ENCODE peak calls at places on chromosomes 13 and 19, in nine cellular contexts. One of them, this sample, is unnamed.
A peak's percentile ranks its signal among the peaks of the same experiment; 100 is the strongest.

GRCh38 chr13:38008636-38009035 is 139.1 kb upstream of the TRPC4 start:
- DNase-seq in MG63: no peak
- DNase-seq in CD4-positive, CD25-positive, alpha-beta regulatory T cell: no peak
- DNase-seq in tibial nerve: no peak
- DNase-seq in NCI-H1092 treated with DMSO at 0.1 percent for 48 hours: no peak
- DNase-seq in SK-MEL-5: no peak
- DNase-seq in NCI-H146: peak; percentile 59
- DNase-seq in KG1: no peak
- DNase-seq in mucosa of descending colon: no peak
- DNase-seq in this sample: no peak

GRCh38 chr19:54478677-54479266 is 5.7 kb upstream of the CDC42EP5 start:
- DNase-seq in MG63: no peak
- DNase-seq in CD4-positive, CD25-positive, alpha-beta regulatory T cell: no peak
- DNase-seq in tibial nerve: no peak
- DNase-seq in NCI-H1092 treated with DMSO at 0.1 percent for 48 hours: peak; percentile 6
- DNase-seq in SK-MEL-5: peak; percentile 62
- DNase-seq in NCI-H146: peak; percentile 56
- DNase-seq in KG1: peak; percentile 45
- DNase-seq in mucosa of descending colon: no peak
- DNase-seq in this sample: peak; percentile 39

GRCh38 chr19:43525836-43526771 is 897 bp downstream of the ETHE1 start:
- DNase-seq in MG63: no peak
- DNase-seq in CD4-positive, CD25-positive, alpha-beta regulatory T cell: no peak
- DNase-seq in tibial nerve: no peak
- DNase-seq in NCI-H1092 treated with DMSO at 0.1 percent for 48 hours: no peak
- DNase-seq in SK-MEL-5: no peak
- DNase-seq in NCI-H146: no peak
- DNase-seq in KG1: no peak
- DNase-seq in mucosa of descending colon: peak; percentile 78
- DNase-seq in this sample: no peak

GRCh38 chr13:78712866-78713265 is 53.9 kb upstream of the OBI1 start:
- DNase-seq in MG63: no peak
- DNase-seq in CD4-positive, CD25-positive, alpha-beta regulatory T cell: no peak
- DNase-seq in tibial nerve: no peak
- DNase-seq in NCI-H1092 treated with DMSO at 0.1 percent for 48 hours: no peak
- DNase-seq in SK-MEL-5: no peak
- DNase-seq in NCI-H146: no peak
- DNase-seq in KG1: no peak
- DNase-seq in mucosa of descending colon: no peak
- DNase-seq in this sample: peak; percentile 20

GRCh38 chr13:104757712-104758111 is 1691.5 kb upstream of the SLC10A2 start:
- DNase-seq in MG63: no peak
- DNase-seq in CD4-positive, CD25-positive, alpha-beta regulatory T cell: no peak
- DNase-seq in tibial nerve: no peak
- DNase-seq in NCI-H1092 treated with DMSO at 0.1 percent for 48 hours: no peak
- DNase-seq in SK-MEL-5: no peak
- DNase-seq in NCI-H146: no peak
- DNase-seq in KG1: no peak
- DNase-seq in mucosa of descending colon: no peak
- DNase-seq in this sample: no peak

GRCh38 chr19:20276011-20276738 is 109.2 kb downstream of the ZNF486 start:
- DNase-seq in MG63: no peak
- DNase-seq in CD4-positive, CD25-positive, alpha-beta regulatory T cell: no peak
- DNase-seq in tibial nerve: no peak
- DNase-seq in NCI-H1092 treated with DMSO at 0.1 percent for 48 hours: no peak
- DNase-seq in SK-MEL-5: no peak
- DNase-seq in NCI-H146: no peak
- DNase-seq in KG1: no peak
- DNase-seq in mucosa of descending colon: no peak
- DNase-seq in this sample: no peak

GRCh38 chr13:113211774-113212173 is 2.4 kb downstream of the CUL4A start:
- DNase-seq in MG63: peak; percentile 16
- DNase-seq in CD4-positive, CD25-positive, alpha-beta regulatory T cell: no peak
- DNase-seq in tibial nerve: no peak
- DNase-seq in NCI-H1092 treated with DMSO at 0.1 percent for 48 hours: no peak
- DNase-seq in SK-MEL-5: no peak
- DNase-seq in NCI-H146: no peak
- DNase-seq in KG1: no peak
- DNase-seq in mucosa of descending colon: no peak
- DNase-seq in this sample: no peak

GRCh38 chr19:23343434-23344010 is 51.7 kb downstream of the ZNF91 start:
- DNase-seq in MG63: no peak
- DNase-seq in CD4-positive, CD25-positive, alpha-beta regulatory T cell: no peak
- DNase-seq in tibial nerve: no peak
- DNase-seq in NCI-H1092 treated with DMSO at 0.1 percent for 48 hours: no peak
- DNase-seq in SK-MEL-5: no peak
- DNase-seq in NCI-H146: peak; percentile 19
- DNase-seq in KG1: no peak
- DNase-seq in mucosa of descending colon: no peak
- DNase-seq in this sample: no peak

GRCh38 chr19:35334064-35334753 is 5.2 kb downstream of the CD22 start:
- DNase-seq in MG63: no peak
- DNase-seq in CD4-positive, CD25-positive, alpha-beta regulatory T cell: no peak
- DNase-seq in tibial nerve: no peak
- DNase-seq in NCI-H1092 treated with DMSO at 0.1 percent for 48 hours: no peak
- DNase-seq in SK-MEL-5: no peak
- DNase-seq in NCI-H146: no peak
- DNase-seq in KG1: no peak
- DNase-seq in mucosa of descending colon: no peak
- DNase-seq in this sample: no peak

GRCh38 chr19:17183858-17184271 is 31.3 kb upstream of the USE1 start:
- DNase-seq in MG63: no peak
- DNase-seq in CD4-positive, CD25-positive, alpha-beta regulatory T cell: no peak
- DNase-seq in tibial nerve: no peak
- DNase-seq in NCI-H1092 treated with DMSO at 0.1 percent for 48 hours: no peak
- DNase-seq in SK-MEL-5: no peak
- DNase-seq in NCI-H146: no peak
- DNase-seq in KG1: peak; percentile 62
- DNase-seq in mucosa of descending colon: no peak
- DNase-seq in this sample: no peak

GRCh38 chr13:32206097-32206740 is 108.9 kb downstream of the ZAR1L start:
- DNase-seq in MG63: no peak
- DNase-seq in CD4-positive, CD25-positive, alpha-beta regulatory T cell: no peak
- DNase-seq in tibial nerve: no peak
- DNase-seq in NCI-H1092 treated with DMSO at 0.1 percent for 48 hours: peak; percentile 14
- DNase-seq in SK-MEL-5: no peak
- DNase-seq in NCI-H146: no peak
- DNase-seq in KG1: no peak
- DNase-seq in mucosa of descending colon: no peak
- DNase-seq in this sample: no peak

GRCh38 chr13:104015646-104016396 is 949.6 kb upstream of the SLC10A2 start:
- DNase-seq in MG63: peak; percentile 9
- DNase-seq in CD4-positive, CD25-positive, alpha-beta regulatory T cell: no peak
- DNase-seq in tibial nerve: no peak
- DNase-seq in NCI-H1092 treated with DMSO at 0.1 percent for 48 hours: no peak
- DNase-seq in SK-MEL-5: no peak
- DNase-seq in NCI-H146: no peak
- DNase-seq in KG1: no peak
- DNase-seq in mucosa of descending colon: no peak
- DNase-seq in this sample: no peak

GRCh38 chr19:51607077-51607476 is 23.1 kb downstream of the SIGLEC5 start:
- DNase-seq in MG63: no peak
- DNase-seq in CD4-positive, CD25-positive, alpha-beta regulatory T cell: no peak
- DNase-seq in tibial nerve: no peak
- DNase-seq in NCI-H1092 treated with DMSO at 0.1 percent for 48 hours: no peak
- DNase-seq in SK-MEL-5: no peak
- DNase-seq in NCI-H146: no peak
- DNase-seq in KG1: no peak
- DNase-seq in mucosa of descending colon: no peak
- DNase-seq in this sample: no peak